ENCODE peak calls at places on chromosomes 3 and 15, in ten cellular contexts. One of them, this sample, is unnamed.

GRCh38 chr3:139634236-139634635 is 43.5 kb downstream of the NMNAT3 start:
- DNase-seq in lower leg skin: no peak
- DNase-seq in vagina: no peak
- DNase-seq in esophagus squamous epithelium: no peak
- DNase-seq in ovary: no peak
- DNase-seq in breast epithelium: no peak
- DNase-seq in IMR-90: no peak
- DNase-seq in heart left ventricle: no peak
- DNase-seq in Peyer's patch: no peak
- DNase-seq in sigmoid colon: no peak
- DNase-seq in this sample: no peak

GRCh38 chr15:66588971-66589370 is 23.2 kb upstream of the LCTL start:
- DNase-seq in Peyer's patch: no peak
- DNase-seq in IMR-90: no peak
- DNase-seq in esophagus squamous epithelium: no peak
- DNase-seq in heart left ventricle: no peak
- DNase-seq in sigmoid colon: no peak
- DNase-seq in lower leg skin: no peak
- DNase-seq in vagina: no peak
- DNase-seq in ovary: no peak
- DNase-seq in breast epithelium: no peak
- DNase-seq in this sample: no peak

GRCh38 chr3:114213669-114214541 is 23.5 kb downstream of the ZNF80 start:
- DNase-seq in ovary: no peak
- DNase-seq in vagina: no peak
- DNase-seq in esophagus squamous epithelium: peak; percentile 11
- DNase-seq in IMR-90: peak; percentile 78
- DNase-seq in lower leg skin: no peak
- DNase-seq in Peyer's patch: peak; percentile 79
- DNase-seq in breast epithelium: no peak
- DNase-seq in sigmoid colon: no peak
- DNase-seq in heart left ventricle: peak; percentile 27
- DNase-seq in this sample: no peak

GRCh38 chr3:16468114-16469098 is 45.1 kb downstream of the RFTN1 start:
- DNase-seq in lower leg skin: no peak
- DNase-seq in ovary: no peak
- DNase-seq in esophagus squamous epithelium: no peak
- DNase-seq in breast epithelium: no peak
- DNase-seq in IMR-90: no peak
- DNase-seq in heart left ventricle: peak; percentile 44
- DNase-seq in sigmoid colon: no peak
- DNase-seq in vagina: no peak
- DNase-seq in Peyer's patch: no peak
- DNase-seq in this sample: peak; percentile 45

GRCh38 chr15:46441294-46442062 is 806.6 kb downstream of the SQOR start:
- DNase-seq in breast epithelium: no peak
- DNase-seq in Peyer's patch: no peak
- DNase-seq in ovary: no peak
- DNase-seq in lower leg skin: no peak
- DNase-seq in heart left ventricle: no peak
- DNase-seq in IMR-90: no peak
- DNase-seq in sigmoid colon: no peak
- DNase-seq in esophagus squamous epithelium: no peak
- DNase-seq in vagina: no peak
- DNase-seq in this sample: no peak

GRCh38 chr3:116046350-116046749 is 398.9 kb downstream of the LSAMP start:
- DNase-seq in Peyer's patch: no peak
- DNase-seq in IMR-90: no peak
- DNase-seq in heart left ventricle: no peak
- DNase-seq in lower leg skin: no peak
- DNase-seq in vagina: no peak
- DNase-seq in ovary: no peak
- DNase-seq in sigmoid colon: no peak
- DNase-seq in esophagus squamous epithelium: no peak
- DNase-seq in breast epithelium: no peak
- DNase-seq in this sample: no peak

GRCh38 chr3:194870394-194871110 is 184.9 kb downstream of the FAM43A start:
- DNase-seq in breast epithelium: peak; percentile 38
- DNase-seq in vagina: no peak
- DNase-seq in esophagus squamous epithelium: no peak
- DNase-seq in IMR-90: peak; percentile 31
- DNase-seq in heart left ventricle: peak; percentile 51
- DNase-seq in ovary: no peak
- DNase-seq in Peyer's patch: no peak
- DNase-seq in sigmoid colon: no peak
- DNase-seq in lower leg skin: peak; percentile 56
- DNase-seq in this sample: no peak

GRCh38 chr15:76310470-76311070 is 699 bp downstream of the ETFA start:
- DNase-seq in esophagus squamous epithelium: no peak
- DNase-seq in sigmoid colon: no peak
- DNase-seq in lower leg skin: no peak
- DNase-seq in vagina: no peak
- DNase-seq in IMR-90: no peak
- DNase-seq in heart left ventricle: no peak
- DNase-seq in ovary: peak; percentile 21
- DNase-seq in Peyer's patch: no peak
- DNase-seq in breast epithelium: no peak
- DNase-seq in this sample: peak; percentile 25

GRCh38 chr15:29563112-29563511 is 259.2 kb downstream of the TJP1 start:
- DNase-seq in ovary: no peak
- DNase-seq in vagina: no peak
- DNase-seq in breast epithelium: no peak
- DNase-seq in esophagus squamous epithelium: no peak
- DNase-seq in sigmoid colon: no peak
- DNase-seq in heart left ventricle: no peak
- DNase-seq in Peyer's patch: no peak
- DNase-seq in IMR-90: no peak
- DNase-seq in lower leg skin: no peak
- DNase-seq in this sample: no peak

GRCh38 chr15:40010681-40011080 is 28.3 kb downstream of the SRP14 start:
- DNase-seq in breast epithelium: no peak
- DNase-seq in Peyer's patch: no peak
- DNase-seq in esophagus squamous epithelium: no peak
- DNase-seq in heart left ventricle: no peak
- DNase-seq in sigmoid colon: no peak
- DNase-seq in IMR-90: peak; percentile 82
- DNase-seq in lower leg skin: no peak
- DNase-seq in vagina: no peak
- DNase-seq in ovary: no peak
- DNase-seq in this sample: no peak

GRCh38 chr3:127984241-127984975 is 67.8 kb upstream of the SEC61A1 start:
- DNase-seq in lower leg skin: no peak
- DNase-seq in Peyer's patch: no peak
- DNase-seq in heart left ventricle: no peak
- DNase-seq in ovary: no peak
- DNase-seq in IMR-90: peak; percentile 21
- DNase-seq in vagina: no peak
- DNase-seq in breast epithelium: peak; percentile 36
- DNase-seq in sigmoid colon: no peak
- DNase-seq in esophagus squamous epithelium: no peak
- DNase-seq in this sample: no peak

GRCh38 chr3:194691481-194692281 is 6.0 kb downstream of the FAM43A start:
- DNase-seq in lower leg skin: no peak
- DNase-seq in heart left ventricle: no peak
- DNase-seq in vagina: no peak
- DNase-seq in breast epithelium: no peak
- DNase-seq in esophagus squamous epithelium: no peak
- DNase-seq in sigmoid colon: no peak
- DNase-seq in IMR-90: no peak
- DNase-seq in ovary: no peak
- DNase-seq in Peyer's patch: peak; percentile 66
- DNase-seq in this sample: no peak

GRCh38 chr3:6168242-6168641 is 692.7 kb upstream of the GRM7 start:
- DNase-seq in Peyer's patch: no peak
- DNase-seq in heart left ventricle: no peak
- DNase-seq in esophagus squamous epithelium: no peak
- DNase-seq in sigmoid colon: no peak
- DNase-seq in vagina: no peak
- DNase-seq in breast epithelium: no peak
- DNase-seq in ovary: no peak
- DNase-seq in lower leg skin: no peak
- DNase-seq in IMR-90: no peak
- DNase-seq in this sample: no peak

GRCh38 chr3:264394-265156 is 68.0 kb downstream of the CHL1 start:
- DNase-seq in heart left ventricle: no peak
- DNase-seq in IMR-90: peak; percentile 97
- DNase-seq in lower leg skin: no peak
- DNase-seq in breast epithelium: no peak
- DNase-seq in esophagus squamous epithelium: no peak
- DNase-seq in ovary: no peak
- DNase-seq in Peyer's patch: no peak
- DNase-seq in vagina: no peak
- DNase-seq in sigmoid colon: no peak
- DNase-seq in this sample: no peak

GRCh38 chr15:74696808-74697207 is 984 bp upstream of the EDC3 start:
- DNase-seq in esophagus squamous epithelium: no peak
- DNase-seq in sigmoid colon: no peak
- DNase-seq in heart left ventricle: no peak
- DNase-seq in Peyer's patch: no peak
- DNase-seq in vagina: no peak
- DNase-seq in IMR-90: no peak
- DNase-seq in ovary: no peak
- DNase-seq in lower leg skin: no peak
- DNase-seq in breast epithelium: no peak
- DNase-seq in this sample: no peak

DNA sequence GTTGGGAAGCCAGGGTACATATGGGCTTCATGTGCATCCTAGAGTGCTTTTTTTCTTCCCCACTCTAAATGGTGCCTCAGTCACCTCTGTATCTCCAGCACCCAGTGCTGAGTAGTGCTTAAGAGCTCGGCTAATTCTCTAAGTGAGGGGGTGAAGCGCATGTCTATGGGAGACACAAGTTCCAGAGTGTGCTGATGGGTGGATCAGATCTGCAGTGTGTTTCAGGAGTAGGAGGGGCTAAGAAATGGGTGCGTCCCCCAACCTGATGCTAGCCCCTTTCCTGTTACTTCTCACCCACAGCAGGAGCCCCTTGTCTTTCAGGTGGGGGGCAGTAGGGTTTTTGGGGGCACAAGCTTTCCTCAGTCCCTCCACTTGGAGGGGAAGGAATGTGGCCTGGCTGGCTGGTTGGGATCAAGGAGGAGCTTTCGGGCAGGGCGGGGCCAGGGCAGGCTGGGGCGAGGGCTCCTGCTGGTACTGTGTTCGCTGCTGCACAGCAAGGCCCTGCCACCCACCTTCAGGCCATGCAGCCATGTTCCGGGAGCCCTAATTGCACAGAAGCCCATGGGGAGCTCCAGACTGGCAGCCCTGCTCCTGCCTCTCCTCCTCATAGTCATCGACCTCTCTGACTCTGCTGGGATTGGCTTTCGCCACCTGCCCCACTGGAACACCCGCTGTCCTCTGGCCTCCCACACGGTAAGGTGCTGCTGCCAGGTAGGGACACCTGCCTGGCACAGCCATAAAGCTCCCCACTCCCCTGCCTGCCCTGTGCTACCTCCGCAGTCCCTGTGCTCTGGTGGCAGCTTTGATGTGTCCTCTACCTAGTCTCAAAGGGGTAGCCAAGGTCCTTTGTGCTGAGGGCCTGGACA is at the start of gene IL17RE:
- DNase-seq in vagina: no peak
- DNase-seq in lower leg skin: peak; percentile 93
- DNase-seq in esophagus squamous epithelium: no peak
- DNase-seq in heart left ventricle: no peak
- DNase-seq in sigmoid colon: no peak
- DNase-seq in IMR-90: no peak
- DNase-seq in breast epithelium: no peak
- DNase-seq in Peyer's patch: no peak
- DNase-seq in ovary: no peak
- DNase-seq in this sample: no peak
- TF ChIP-seq POLR2A in vagina: no peak
- TF ChIP-seq POLR2A in lower leg skin: no peak
- TF ChIP-seq POLR2A in esophagus squamous epithelium: no peak
- TF ChIP-seq POLR2A in heart left ventricle: no peak
- TF ChIP-seq POLR2A in sigmoid colon: peak; percentile 21
- TF ChIP-seq POLR2A in IMR-90: no peak
- TF ChIP-seq POLR2A in breast epithelium: no peak
- TF ChIP-seq POLR2A in Peyer's patch: peak; percentile 79
- TF ChIP-seq POLR2A in ovary: no peak
- TF ChIP-seq POLR2A in this sample: no peak

GRCh38 chr15:28098766-28099554 is at the start of gene OCA2:
- DNase-seq in heart left ventricle: peak; percentile 54
- DNase-seq in sigmoid colon: peak; percentile 63
- DNase-seq in esophagus squamous epithelium: no peak
- DNase-seq in ovary: no peak
- DNase-seq in vagina: peak; percentile 80
- DNase-seq in IMR-90: peak; percentile 30
- DNase-seq in Peyer's patch: peak; percentile 25
- DNase-seq in breast epithelium: peak; percentile 39
- DNase-seq in lower leg skin: peak; percentile 88
- DNase-seq in this sample: no peak
- H3K4me3 ChIP-seq in heart left ventricle: no peak within 1 kb of the TSS
- H3K4me3 ChIP-seq in sigmoid colon: peak within 1 kb of the TSS; percentile 9
- H3K4me3 ChIP-seq in esophagus squamous epithelium: peak within 1 kb of the TSS; percentile 39
- H3K4me3 ChIP-seq in ovary: no peak within 1 kb of the TSS
- H3K4me3 ChIP-seq in vagina: peak within 1 kb of the TSS; percentile 29
- H3K4me3 ChIP-seq in IMR-90: no peak within 1 kb of the TSS
- H3K4me3 ChIP-seq in Peyer's patch: peak within 1 kb of the TSS; percentile 22
- H3K4me3 ChIP-seq in breast epithelium: peak within 1 kb of the TSS; percentile 55
- H3K4me3 ChIP-seq in lower leg skin: no peak within 1 kb of the TSS
- H3K4me3 ChIP-seq in this sample: no peak within 1 kb of the TSS

GRCh38 chr15:58748787-58749531 is 548 bp downstream of the ADAM10 start:
- DNase-seq in breast epithelium: no peak
- DNase-seq in esophagus squamous epithelium: no peak
- DNase-seq in Peyer's patch: peak; percentile 60
- DNase-seq in IMR-90: no peak
- DNase-seq in vagina: peak; percentile 91
- DNase-seq in sigmoid colon: peak; percentile 75
- DNase-seq in lower leg skin: peak; percentile 91
- DNase-seq in heart left ventricle: peak; percentile 65
- DNase-seq in ovary: peak; percentile 48
- DNase-seq in this sample: peak; percentile 41
- TF ChIP-seq POLR2A in breast epithelium: no peak
- TF ChIP-seq POLR2A in esophagus squamous epithelium: no peak
- TF ChIP-seq POLR2A in Peyer's patch: peak; percentile 5
- TF ChIP-seq POLR2A in IMR-90: peak; percentile 41
- TF ChIP-seq POLR2A in vagina: no peak
- TF ChIP-seq POLR2A in sigmoid colon: no peak
- TF ChIP-seq POLR2A in lower leg skin: no peak
- TF ChIP-seq POLR2A in heart left ventricle: peak; percentile 28
- TF ChIP-seq POLR2A in ovary: peak; percentile 11
- TF ChIP-seq POLR2A in this sample: no peak

DNA sequence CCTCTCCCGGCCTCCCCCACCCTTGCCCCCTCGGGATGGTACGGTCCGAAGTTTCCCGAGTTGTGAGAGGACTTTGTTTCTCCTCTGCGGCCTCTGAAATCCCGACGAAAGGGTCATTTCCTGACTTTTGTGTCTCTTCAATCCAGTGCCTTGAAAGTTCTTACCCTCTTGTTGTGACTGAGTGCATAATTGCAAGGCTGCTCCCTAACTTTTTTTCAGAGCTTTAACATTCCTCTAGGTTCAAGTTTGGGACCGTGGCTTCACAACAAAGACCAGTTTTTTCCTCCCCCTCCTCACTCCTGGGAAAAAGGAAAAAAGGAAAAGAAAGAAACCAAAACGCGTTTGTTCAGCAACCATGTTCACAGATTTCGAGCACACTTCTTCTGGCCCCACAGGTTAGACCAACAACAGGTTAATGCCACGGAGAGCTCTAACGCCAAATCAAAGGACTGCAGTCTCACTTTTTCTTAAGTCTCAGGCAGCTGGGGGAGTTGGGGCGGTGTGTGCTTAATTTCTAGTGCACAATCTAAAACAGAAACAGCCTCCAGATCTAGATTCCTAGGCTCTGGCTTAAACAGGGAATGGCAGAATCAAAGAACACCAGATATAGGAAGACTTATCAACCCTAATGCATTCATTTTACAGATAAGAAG is 139.0 kb downstream of the TMCO5A start:
- DNase-seq in sigmoid colon: no peak
- DNase-seq in esophagus squamous epithelium: no peak
- DNase-seq in ovary: no peak
- DNase-seq in vagina: no peak
- DNase-seq in breast epithelium: no peak
- DNase-seq in Peyer's patch: no peak
- DNase-seq in IMR-90: peak; percentile 35
- DNase-seq in lower leg skin: peak; percentile 86
- DNase-seq in heart left ventricle: no peak
- DNase-seq in this sample: peak; percentile 21
- H3K4me3 ChIP-seq in sigmoid colon: peak overlapping the region; percentile 55
- H3K4me3 ChIP-seq in esophagus squamous epithelium: peak overlapping the region; percentile 61
- H3K4me3 ChIP-seq in ovary: peak overlapping the region; percentile 51
- H3K4me3 ChIP-seq in vagina: peak overlapping the region; percentile 50
- H3K4me3 ChIP-seq in breast epithelium: peak overlapping the region; percentile 70
- H3K4me3 ChIP-seq in Peyer's patch: peak overlapping the region; percentile 45
- H3K4me3 ChIP-seq in IMR-90: peak overlapping the region; percentile 28
- H3K4me3 ChIP-seq in lower leg skin: peak overlapping the region; percentile 46
- H3K4me3 ChIP-seq in heart left ventricle: peak overlapping the region; percentile 63
- H3K4me3 ChIP-seq in this sample: peak overlapping the region; percentile 43